ENCODE peak calls at places on chromosomes 5 and 9, in seven cellular contexts. H is activated T-cell treated with anti-CD3 and anti-CD28 coated beads for 1 hour; B is KBM-7; U is cardiac muscle cell; C is heart right ventricle; A is GM04504; V is activated CD4-positive, CD25-positive, alpha-beta regulatory T cell. Q is an unnamed sample.

GRCh38 chr9:89473762-89474469 is 24.0 kb downstream of the SEMA4D start:
- DNase-seq in H (no peak), B (no peak), C (no peak), A (peak), U (no peak), V (no peak), Q (peak)

GRCh38 chr5:157379983-157380382 is 80.0 kb upstream of the NIPAL4 start:
- DNase-seq in V (no peak), A (no peak), C (no peak), U (no peak), H (no peak), B (no peak), Q (no peak)

GRCh38 chr9:82810902-82811301 is 252.0 kb downstream of the RASEF start:
- DNase-seq in V (no peak), A (no peak), H (no peak), B (no peak), U (no peak), C (no peak), Q (peak)

GRCh38 chr5:173454764-173455598 is 126.8 kb upstream of the STC2 start:
- DNase-seq in H (no peak), C (no peak), B (no peak), V (no peak), A (peak), U (no peak), Q (peak)

GRCh38 chr9:22363421-22363887 is 83.2 kb upstream of the DMRTA1 start:
- DNase-seq in H (no peak), B (no peak), U (no peak), C (no peak), A (no peak), V (no peak), Q (no peak)

GRCh38 chr5:91956738-91957137 is 573.6 kb upstream of the ARRDC3 start:
- DNase-seq in U (peak), V (no peak), C (no peak), B (no peak), H (no peak), A (no peak), Q (no peak)

GRCh38 chr5:157855404-157855994 is 3.4 kb downstream of the CLINT1 start:
- DNase-seq in A (no peak), C (no peak), B (peak), U (peak), H (no peak), V (no peak), Q (peak)

GRCh38 chr9:93005876-93006275 is 52.6 kb upstream of the SUSD3 start:
- DNase-seq in C (no peak), V (no peak), U (no peak), A (no peak), B (no peak), H (no peak), Q (no peak)

GRCh38 chr5:41787257-41787656 is 83.0 kb downstream of the OXCT1 start:
- DNase-seq in H (no peak), A (no peak), C (no peak), U (no peak), V (no peak), B (no peak), Q (no peak)

GRCh38 chr5:66151491-66151890 is 7.4 kb downstream of the SREK1 start:
- DNase-seq in V (no peak), C (no peak), H (no peak), B (no peak), U (no peak), A (no peak), Q (no peak)

GRCh38 chr5:83718195-83718825 is 2.3 kb downstream of the HAPLN1 start:
- DNase-seq in U (peak), A (no peak), B (peak), H (no peak), V (no peak), C (no peak), Q (peak)